ENCODE peak calls at places on chromosomes 16 and 17, in ten cellular contexts. J is upper lobe of right lung, C is thoracic aorta, L is trophoblast cell, M is A549, V is fibroblast of lung, B is left ventricle myocardium inferior, F is ovary, Y is IMR-90, K is prostate gland. Z is an unnamed sample.
A peak's percentile ranks its signal among the peaks of the same experiment; 100 is the strongest.

GRCh38 chr16:19678804-19679203 is 39.2 kb downstream of the KNOP1 start:
- DNase-seq in M (no peak), J (no peak), C (no peak), L (no peak), Y (no peak), K (no peak), F (no peak), V (no peak), B (no peak), Z (no peak)

GRCh38 chr16:20385844-20386832 is 18.4 kb downstream of the PDILT start:
- DNase-seq in F (peak; percentile 63), C (no peak), L (peak; percentile 33), M (peak; percentile 45), V (peak; percentile 10), B (peak; percentile 59), Y (peak; percentile 36), J (peak; percentile 72), K (peak; percentile 51), Z (no peak)

GRCh38 chr16:78461496-78461938 is 362.1 kb downstream of the WWOX start:
- DNase-seq in V (no peak), Y (no peak), M (no peak), K (peak; percentile 76), B (no peak), C (no peak), J (no peak), F (no peak), L (no peak), Z (peak; percentile 6)

GRCh38 chr17:29140051-29140582 is 40.1 kb downstream of the MYO18A start:
- DNase-seq in K (peak; percentile 55), B (peak; percentile 91), M (no peak), V (peak; percentile 60), Y (peak; percentile 51), F (peak; percentile 85), J (peak; percentile 93), L (peak; percentile 37), C (peak; percentile 57), Z (no peak)

GRCh38 chr16:25298165-25298872 is 40.7 kb upstream of the ZKSCAN2 start:
- DNase-seq in Y (no peak), F (no peak), M (peak; percentile 7), B (no peak), L (no peak), V (no peak), C (no peak), J (no peak), K (no peak), Z (no peak)

GRCh38 chr17:55576237-55576998 is 65.2 kb upstream of the SMIM36 start:
- DNase-seq in M (peak; percentile 71), F (peak; percentile 46), K (no peak), L (no peak), B (no peak), Y (peak; percentile 75), V (peak; percentile 87), J (no peak), C (no peak), Z (peak; percentile 22)

GRCh38 chr17:55134486-55135157 is 130.1 kb upstream of the HLF start:
- DNase-seq in M (no peak), B (no peak), C (no peak), F (no peak), L (no peak), Y (peak; percentile 50), V (peak; percentile 7), K (no peak), J (no peak), Z (no peak)

GRCh38 chr17:55487727-55488436 is 23.4 kb downstream of the SMIM36 start:
- DNase-seq in C (no peak), V (no peak), L (no peak), M (peak; percentile 19), K (no peak), J (no peak), Y (no peak), F (no peak), B (no peak), Z (no peak)

GRCh38 chr16:81863630-81864352 is 84.7 kb downstream of the PLCG2 start:
- DNase-seq in Y (no peak), V (no peak), K (no peak), B (no peak), F (no peak), J (no peak), C (no peak), M (no peak), L (no peak), Z (no peak)

GRCh38 chr16:81861503-81861902 is 82.4 kb downstream of the PLCG2 start:
- DNase-seq in K (no peak), V (no peak), B (no peak), C (no peak), F (no peak), L (no peak), Y (no peak), M (no peak), J (no peak), Z (no peak)

GRCh38 chr16:81861915-81862314 is 82.8 kb downstream of the PLCG2 start:
- DNase-seq in M (no peak), L (no peak), C (no peak), K (no peak), J (no peak), F (no peak), V (no peak), Y (no peak), B (no peak), Z (no peak)

GRCh38 chr16:81866820-81867440 is 87.8 kb downstream of the PLCG2 start:
- DNase-seq in F (no peak), V (no peak), M (no peak), J (peak; percentile 79), B (peak; percentile 68), Y (no peak), L (no peak), K (no peak), C (no peak), Z (no peak)

DNA sequence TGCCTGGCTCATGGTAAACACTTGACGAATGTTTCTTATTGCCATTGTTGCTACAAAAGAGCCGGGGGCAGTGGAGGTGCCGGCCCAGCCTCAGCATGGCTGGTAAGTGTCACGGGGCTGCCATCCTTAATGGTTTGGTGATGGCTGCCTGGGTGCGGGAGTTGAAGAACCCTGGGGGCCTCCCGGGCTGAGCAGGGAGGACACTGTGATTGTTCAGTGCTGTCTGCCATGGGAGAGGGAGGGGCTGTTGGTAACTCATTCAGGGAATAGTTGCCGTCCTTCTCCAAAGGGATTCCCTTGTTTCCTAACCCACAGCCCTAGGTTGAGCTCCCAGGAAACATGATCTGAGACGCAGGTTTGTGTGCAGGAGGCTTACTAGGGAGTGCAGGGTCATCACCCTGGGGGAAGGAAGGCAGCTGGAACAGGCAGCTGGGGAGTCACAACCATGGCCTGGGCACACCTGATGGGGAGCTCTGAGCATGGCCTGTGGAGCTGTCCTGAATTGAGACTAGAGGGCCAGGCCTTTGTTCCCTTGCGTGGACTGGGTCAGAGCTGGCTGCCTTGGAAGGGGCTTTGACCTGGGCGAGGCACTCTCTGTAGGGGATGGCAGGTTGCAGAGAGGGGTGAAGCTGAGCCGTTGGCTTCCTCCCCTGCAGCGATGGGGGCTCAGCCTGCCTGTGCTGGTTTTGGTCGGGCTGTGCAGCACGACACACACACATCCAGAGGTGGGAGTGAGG is 85.7 kb downstream of the PLCG2 start:
- DNase-seq in J (no peak), K (no peak), M (no peak), L (no peak), F (no peak), V (no peak), C (no peak), Y (no peak), B (no peak), Z (no peak)
- H3K27ac ChIP-seq in J (peak overlapping the region; percentile 55), K (no peak overlapping the region), M (no peak overlapping the region), L (no peak overlapping the region), F (no peak overlapping the region), V (no peak overlapping the region), C (no peak overlapping the region), Y (no peak overlapping the region), B (peak overlapping the region; percentile 38), Z (no peak overlapping the region)

DNA sequence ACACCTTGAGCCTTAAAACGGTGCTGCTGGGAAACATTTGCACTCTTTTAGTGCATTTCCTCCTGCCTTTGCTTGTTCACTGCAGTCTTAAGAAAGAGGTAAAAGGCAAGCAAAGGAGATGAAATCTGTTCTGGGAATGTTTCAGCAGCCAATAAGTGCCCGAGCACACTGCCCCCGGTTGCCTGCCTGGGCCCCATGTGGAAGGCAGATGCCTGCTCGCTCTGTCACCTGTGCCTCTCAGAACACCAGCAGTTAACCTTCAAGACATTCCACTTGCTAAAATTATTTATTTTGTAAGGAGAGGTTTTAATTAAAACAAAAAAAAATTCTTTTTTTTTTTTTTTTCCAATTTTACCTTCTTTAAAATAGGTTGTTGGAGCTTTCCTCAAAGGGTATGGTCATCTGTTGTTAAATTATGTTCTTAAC is 4.4 kb downstream of the SOX9 start:
- DNase-seq in K (no peak), L (no peak), B (no peak), M (no peak), Y (peak; percentile 61), J (no peak), V (peak; percentile 65), C (no peak), F (no peak), Z (no peak)
- H3K27ac ChIP-seq in K (peak overlapping the region; percentile 86), L (no peak overlapping the region), B (peak overlapping the region; percentile 85), M (peak overlapping the region; percentile 57), Y (peak overlapping the region; percentile 58), J (no peak overlapping the region), V (no peak overlapping the region), C (no peak overlapping the region), F (no peak overlapping the region), Z (peak overlapping the region; percentile 79)

GRCh38 chr16:86209202-86209601 is 301.1 kb upstream of the FOXF1 start:
- DNase-seq in B (no peak), C (no peak), M (no peak), L (no peak), Y (no peak), V (no peak), F (no peak), K (no peak), J (no peak), Z (no peak)
- H3K27ac ChIP-seq in B (no peak overlapping the region), C (no peak overlapping the region), M (no peak overlapping the region), L (no peak overlapping the region), Y (no peak overlapping the region), V (no peak overlapping the region), F (no peak overlapping the region), K (no peak overlapping the region), J (no peak overlapping the region), Z (no peak overlapping the region)

GRCh38 chr16:4931381-4931780 is 5.6 kb downstream of the PPL start:
- DNase-seq in B (no peak), Y (no peak), M (no peak), K (no peak), C (no peak), V (no peak), F (no peak), J (no peak), L (no peak), Z (no peak)

GRCh38 chr16:4935231-4935855 is 1.6 kb downstream of the PPL start:
- DNase-seq in M (no peak), V (no peak), Y (no peak), K (peak; percentile 91), C (peak; percentile 68), F (peak; percentile 62), B (peak; percentile 90), L (no peak), J (peak; percentile 94), Z (no peak)

GRCh38 chr16:4933871-4934395 is 3.0 kb downstream of the PPL start:
- DNase-seq in B (no peak), J (no peak), C (no peak), K (no peak), M (no peak), V (no peak), F (no peak), L (no peak), Y (no peak), Z (no peak)

GRCh38 chr16:4934591-4934990 is 2.4 kb downstream of the PPL start:
- DNase-seq in J (no peak), K (no peak), C (no peak), V (no peak), M (no peak), Y (no peak), B (no peak), F (no peak), L (no peak), Z (no peak)

GRCh38 chr16:4933433-4933832 is 3.5 kb downstream of the PPL start:
- DNase-seq in F (no peak), C (no peak), Y (no peak), B (no peak), M (no peak), K (no peak), L (no peak), J (no peak), V (no peak), Z (no peak)
- H3K27ac ChIP-seq in F (no peak overlapping the region), C (no peak overlapping the region), Y (no peak overlapping the region), B (no peak overlapping the region), M (no peak overlapping the region), K (no peak overlapping the region), L (no peak overlapping the region), J (no peak overlapping the region), V (no peak overlapping the region), Z (peak overlapping the region; percentile 25)